ENCODE peak calls at places on chromosomes 11 and 22, in six cellular contexts. G is spleen, V is A549, C is endothelial cell of umbilical vein, I is body of pancreas, E is testis. B is an unnamed sample.

GRCh38 chr11:2825886-2826678 is 59.5 kb downstream of the CDKN1C start:
- DNase-seq in G (no peak), V (no peak), C (peak), I (peak), E (peak), B (peak)

GRCh38 chr11:86374586-86374985 is at the start of gene CCDC81:
- DNase-seq in G (no peak), V (no peak), C (peak), I (no peak), E (peak), B (no peak)

GRCh38 chr22:32000171-32000570 is 42.9 kb upstream of the SLC5A1 start:
- DNase-seq in G (no peak), V (no peak), C (no peak), I (no peak), E (no peak), B (no peak)

GRCh38 chr22:36728505-36728904 is 25.0 kb upstream of the CACNG2 start:
- DNase-seq in G (no peak), V (no peak), C (no peak), I (no peak), E (peak), B (no peak)

GRCh38 chr11:56706486-56706885 is 7.6 kb downstream of the OR9G1 start:
- DNase-seq in G (no peak), V (no peak), C (no peak), I (no peak), E (no peak), B (no peak)

GRCh38 chr11:32088117-32088941 is 2.5 kb upstream of the RCN1 start:
- DNase-seq in G (no peak), V (no peak), C (peak), I (peak), E (peak), B (no peak)

GRCh38 chr11:95884802-95885201 is 39.1 kb downstream of the MTMR2 start:
- DNase-seq in G (no peak), V (no peak), C (no peak), I (no peak), E (no peak), B (no peak)

GRCh38 chr11:35009191-35009940 is 92.9 kb downstream of the PDHX start:
- DNase-seq in G (no peak), V (peak), C (no peak), I (peak), E (no peak), B (peak)

GRCh38 chr22:30989473-30989872 is 20.4 kb downstream of the TUG1 start:
- DNase-seq in G (no peak), V (no peak), C (no peak), I (no peak), E (no peak), B (no peak)

GRCh38 chr11:103863497-103863896 is 172.9 kb upstream of the DDI1 start:
- DNase-seq in G (no peak), V (no peak), C (no peak), I (no peak), E (no peak), B (no peak)

GRCh38 chr11:96098511-96099241 is 174.8 kb upstream of the MTMR2 start:
- DNase-seq in G (no peak), V (no peak), C (no peak), I (peak), E (no peak), B (no peak)

GRCh38 chr11:76369406-76369805 is 11.5 kb downstream of the THAP12 start:
- DNase-seq in G (no peak), V (no peak), C (no peak), I (peak), E (no peak), B (no peak)

GRCh38 chr11:72834905-72835304 is 20.7 kb downstream of the ATG16L2 start:
- DNase-seq in G (no peak), V (no peak), C (no peak), I (no peak), E (no peak), B (no peak)

GRCh38 chr11:114163830-114164401 is 104.4 kb downstream of the ZBTB16 start:
- DNase-seq in G (no peak), V (no peak), C (peak), I (peak), E (peak), B (peak)

GRCh38 chr11:61955416-61956135 is 5.4 kb downstream of the BEST1 start:
- DNase-seq in G (peak), V (no peak), C (peak), I (no peak), E (no peak), B (peak)

GRCh38 chr11:25902476-25902875 is 429.5 kb upstream of the ANO3 start:
- DNase-seq in G (no peak), V (no peak), C (no peak), I (no peak), E (no peak), B (no peak)

GRCh38 chr11:21566521-21567100 is 626.3 kb upstream of the ANO5 start:
- DNase-seq in G (no peak), V (no peak), C (no peak), I (no peak), E (no peak), B (no peak)

GRCh38 chr11:70323811-70324210 is 53.3 kb downstream of the PPFIA1 start:
- DNase-seq in G (no peak), V (no peak), C (no peak), I (no peak), E (no peak), B (no peak)

GRCh38 chr11:72793081-72793451 is 781 bp downstream of the STARD10 start:
- DNase-seq in G (no peak), V (no peak), C (no peak), I (no peak), E (no peak), B (no peak)

GRCh38 chr22:43990044-43990443 is 34.1 kb upstream of the PARVB start:
- DNase-seq in G (no peak), V (no peak), C (no peak), I (no peak), E (no peak), B (no peak)

GRCh38 chr11:11465280-11465679 is 112.2 kb upstream of the CSNK2A3 start:
- DNase-seq in G (no peak), V (no peak), C (no peak), I (no peak), E (no peak), B (no peak)

GRCh38 chr11:35549787-35550186 is 24.4 kb upstream of the PAMR1 start:
- DNase-seq in G (no peak), V (peak), C (no peak), I (no peak), E (no peak), B (no peak)

GRCh38 chr11:99199336-99199735 is 178.6 kb downstream of the CNTN5 start:
- DNase-seq in G (no peak), V (no peak), C (no peak), I (no peak), E (no peak), B (no peak)

GRCh38 chr22:50255607-50256006 is 4.5 kb upstream of the HDAC10 start:
- DNase-seq in G (no peak), V (no peak), C (no peak), I (no peak), E (no peak), B (no peak)

GRCh38 chr11:85826096-85826855 is 15.3 kb upstream of the SYTL2 start:
- DNase-seq in G (no peak), V (peak), C (peak), I (no peak), E (peak), B (peak)

GRCh38 chr22:28594784-28595324 is 84.8 kb downstream of the TTC28 start:
- DNase-seq in G (no peak), V (peak), C (peak), I (peak), E (no peak), B (no peak)

GRCh38 chr11:76629133-76629852 is 41.3 kb downstream of the LRRC32 start:
- DNase-seq in G (no peak), V (no peak), C (peak), I (peak), E (no peak), B (peak)

GRCh38 chr11:89015614-89016013 is 50.2 kb downstream of the GRM5 start:
- DNase-seq in G (no peak), V (no peak), C (no peak), I (peak), E (no peak), B (no peak)

GRCh38 chr11:92269021-92269420 is 44.4 kb downstream of the FAT3 start:
- DNase-seq in G (no peak), V (peak), C (peak), I (no peak), E (no peak), B (no peak)

GRCh38 chr11:76850815-76851214 is 9.9 kb upstream of the ACER3 start:
- DNase-seq in G (no peak), V (no peak), C (no peak), I (no peak), E (peak), B (peak)

GRCh38 chr22:46043816-46044717 is 67.1 kb upstream of the WNT7B start:
- DNase-seq in G (peak), V (no peak), C (peak), I (peak), E (peak), B (peak)
- TF ChIP-seq POLR2A in G (no peak), V (no peak), C (no peak), I (peak), E (no peak), B (peak)

DNA sequence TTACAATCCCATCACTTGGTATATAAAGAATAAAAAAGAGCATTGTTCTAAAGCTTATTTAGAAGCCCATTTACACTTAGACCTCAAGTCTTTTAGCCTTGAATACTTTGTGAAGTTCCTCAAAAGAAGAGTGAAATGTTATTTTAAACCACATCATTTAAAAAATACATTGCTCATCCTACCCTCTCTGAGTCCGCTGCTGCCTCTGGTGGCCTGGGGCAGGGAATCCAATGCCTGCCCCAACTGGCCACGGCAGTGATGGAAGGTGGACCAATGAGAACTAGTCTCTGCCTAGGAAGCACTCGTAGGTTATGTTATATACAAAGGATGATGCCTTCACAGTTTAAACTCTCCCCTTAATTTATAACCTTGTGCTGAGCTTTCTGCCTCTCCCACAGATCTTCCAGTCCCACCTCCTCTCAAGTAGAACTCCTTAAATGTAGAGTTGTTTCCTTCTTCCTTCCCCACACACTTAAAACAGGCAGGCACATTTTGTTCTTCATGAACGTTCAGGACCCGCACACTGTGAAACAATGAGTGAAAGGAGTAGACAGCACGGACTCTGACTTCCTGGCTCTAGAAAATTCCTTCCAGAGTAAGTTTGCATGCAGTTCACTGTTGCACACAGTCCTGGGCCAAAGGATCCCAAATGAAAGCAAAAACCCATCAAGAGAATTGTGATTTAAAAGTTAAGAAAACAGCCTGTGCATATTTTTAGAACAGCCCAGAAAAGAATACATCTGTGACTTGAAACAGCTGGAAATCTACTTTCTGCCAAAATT is 167.8 kb downstream of the RRAS2 start:
- DNase-seq in G (no peak), V (no peak), C (no peak), I (peak), E (peak), B (no peak)
- TF ChIP-seq CTCF in G (no peak), V (no peak), C (no peak), I (no peak), E (no peak), B (no peak)

GRCh38 chr22:45769569-45770210 is 98.1 kb downstream of the ATXN10 start:
- DNase-seq in G (no peak), V (no peak), C (no peak), I (no peak), E (no peak), B (no peak)
- H3K27ac ChIP-seq in G (no peak), V (peak), C (no peak), I (no peak), E (no peak), B (no peak)

GRCh38 chr11:125062196-125062930 is 742 bp upstream of the SLC37A2 start:
- DNase-seq in G (no peak), V (no peak), C (no peak), I (no peak), E (no peak), B (no peak)

GRCh38 chr11:125061237-125061636 is 1.9 kb upstream of the SLC37A2 start:
- DNase-seq in G (no peak), V (no peak), C (no peak), I (no peak), E (no peak), B (no peak)

GRCh38 chr11:125064070-125064469 is 965 bp downstream of the SLC37A2 start:
- DNase-seq in G (no peak), V (no peak), C (no peak), I (no peak), E (no peak), B (no peak)

GRCh38 chr11:125063429-125064043 is 431 bp downstream of the SLC37A2 start:
- DNase-seq in G (peak), V (no peak), C (no peak), I (no peak), E (no peak), B (no peak)

GRCh38 chr11:125062931-125063428 is at the start of gene SLC37A2:
- DNase-seq in G (peak), V (peak), C (peak), I (peak), E (peak), B (peak)
- TF ChIP-seq POLR2A in G (no peak), V (no peak), C (no peak), I (peak), E (no peak), B (peak)

GRCh38 chr11:69085490-69086095 is 36.9 kb downstream of the TPCN2 start:
- DNase-seq in G (no peak), V (no peak), C (no peak), I (no peak), E (no peak), B (no peak)

GRCh38 chr11:69084371-69084770 is 35.6 kb downstream of the TPCN2 start:
- DNase-seq in G (no peak), V (no peak), C (no peak), I (no peak), E (no peak), B (no peak)

GRCh38 chr11:69087811-69088210 is 39.1 kb downstream of the TPCN2 start:
- DNase-seq in G (no peak), V (no peak), C (no peak), I (no peak), E (no peak), B (no peak)

GRCh38 chr11:69086741-69087524 is 38.2 kb downstream of the TPCN2 start:
- DNase-seq in G (no peak), V (no peak), C (no peak), I (no peak), E (peak), B (no peak)

DNA sequence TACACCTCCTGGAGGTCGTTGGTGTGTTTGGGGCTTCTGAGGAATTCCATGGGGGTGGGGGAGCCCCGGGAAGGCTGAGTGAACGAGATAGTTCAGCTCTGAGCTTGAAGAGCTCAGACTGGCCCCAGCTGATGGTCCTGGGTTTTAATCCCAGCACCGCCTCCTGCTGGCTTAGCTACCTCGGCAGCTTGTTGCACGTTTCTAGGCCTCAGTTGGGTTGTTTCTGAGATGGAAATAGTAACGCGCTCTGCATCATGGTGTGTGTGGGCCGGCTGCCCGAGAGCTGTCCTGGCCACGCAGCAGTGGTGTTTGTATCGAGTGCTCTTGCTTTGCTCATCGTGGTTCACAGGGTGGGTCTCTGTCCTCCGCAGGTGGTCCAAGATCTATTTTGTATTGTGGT is 37.4 kb downstream of the TPCN2 start:
- DNase-seq in G (no peak), V (no peak), C (no peak), I (no peak), E (peak), B (peak)
- TF ChIP-seq CTCF in G (no peak), V (no peak), C (no peak), I (no peak), E (no peak), B (peak)

B was measured in uterus.